ENCODE peak calls at places on chromosomes 16 and 17, in ten cellular contexts. M is A549, U is heart left ventricle, N is tibial nerve, K is AG09309, I is endodermal cell, O is upper lobe of right lung, Z is lower lobe of right lung, X is suprapubic skin, F is mammary epithelial cell. Q is an unnamed sample.

GRCh38 chr17:46876353-46876887 is 25.0 kb downstream of the WNT9B start:
- DNase-seq in X (no peak), U (no peak), M (no peak), F (peak; percentile 48), N (no peak), I (peak; percentile 91), K (no peak), O (no peak), Z (no peak), Q (no peak)

GRCh38 chr17:61335845-61336655 is 63.6 kb upstream of the TBX2 start:
- DNase-seq in Z (no peak), I (no peak), N (no peak), X (no peak), O (no peak), M (no peak), F (no peak), K (no peak), U (no peak), Q (no peak)

GRCh38 chr16:60261425-60261824 is 1527.3 kb upstream of the GOT2 start:
- DNase-seq in I (peak; percentile 65), X (no peak), F (no peak), N (no peak), U (no peak), Z (no peak), O (no peak), K (no peak), M (no peak), Q (no peak)

GRCh38 chr16:84430860-84431259 is 62.5 kb downstream of the ATP2C2 start:
- DNase-seq in O (no peak), Z (no peak), N (no peak), K (no peak), X (no peak), U (no peak), I (no peak), M (no peak), F (no peak), Q (no peak)

GRCh38 chr16:85202051-85202601 is 89.9 kb upstream of the CIBAR2 start:
- DNase-seq in U (no peak), I (peak; percentile 68), N (no peak), F (no peak), K (no peak), M (no peak), O (no peak), Z (no peak), X (no peak), Q (no peak)

GRCh38 chr17:46028969-46029565 is 30.0 kb downstream of the STH start:
- DNase-seq in U (no peak), K (no peak), F (no peak), I (no peak), N (no peak), X (no peak), M (no peak), Z (no peak), O (no peak), Q (no peak)

GRCh38 chr17:41620583-41621434 is 3.6 kb downstream of the KRT17 start:
- DNase-seq in O (peak; percentile 48), X (peak; percentile 56), Z (no peak), F (peak; percentile 86), U (no peak), K (no peak), N (no peak), I (peak; percentile 62), M (no peak), Q (no peak)

GRCh38 chr17:80036715-80037477 is 454 bp downstream of the CCDC40 start:
- DNase-seq in U (peak; percentile 47), F (peak; percentile 5), Z (peak; percentile 64), N (no peak), M (peak; percentile 63), K (no peak), O (peak; percentile 71), X (peak; percentile 80), I (peak; percentile 91), Q (no peak)

GRCh38 chr16:19393226-19394074 is 24.2 kb upstream of the TMC5 start:
- DNase-seq in X (no peak), K (peak; percentile 2), O (no peak), Z (no peak), F (peak; percentile 83), N (no peak), M (no peak), I (no peak), U (no peak), Q (no peak)

GRCh38 chr16:86585821-86586611 is 7.7 kb downstream of the FOXL1 start:
- DNase-seq in I (no peak), F (peak; percentile 65), K (no peak), M (no peak), N (no peak), Z (no peak), U (no peak), O (no peak), X (no peak), Q (peak; percentile 84)

GRCh38 chr16:87806246-87806607 is 40.4 kb upstream of the KLHDC4 start:
- DNase-seq in N (no peak), O (no peak), I (no peak), K (no peak), Z (no peak), M (no peak), F (peak; percentile 71), U (no peak), X (no peak), Q (no peak)

DNA sequence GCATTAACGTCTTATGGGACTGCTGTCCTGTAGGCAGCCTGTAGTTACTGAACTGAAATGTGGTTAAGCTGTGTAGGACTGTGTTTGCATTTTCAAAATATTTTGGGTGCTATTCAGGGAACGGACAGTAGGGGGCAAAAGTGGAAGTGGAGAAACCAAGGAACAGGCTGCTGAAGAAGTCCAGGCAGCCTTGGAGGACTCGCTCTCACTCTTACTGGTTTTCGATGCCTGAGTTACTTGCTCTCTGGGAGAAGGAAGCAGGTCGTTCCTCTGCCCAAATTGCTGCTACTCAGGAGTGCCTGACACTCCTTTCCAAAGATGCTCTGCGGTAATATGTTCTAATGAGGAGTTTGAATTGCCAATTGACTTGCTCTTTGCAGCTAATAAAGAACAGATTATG is 64.5 kb upstream of the RBFOX1 start:
- DNase-seq in O (no peak), F (peak; percentile 4), X (no peak), Z (no peak), K (no peak), M (peak; percentile 3), I (peak; percentile 85), N (peak; percentile 37), U (no peak), Q (no peak)
- TF ChIP-seq CTCF in O (peak; percentile 53), F (peak; percentile 38), X (peak; percentile 7), Z (peak; percentile 57), K (peak; percentile 25), M (no peak), I (peak; percentile 89), N (peak; percentile 31), U (peak; percentile 56), Q (no peak)

GRCh38 chr16:57265850-57266530 is 18.5 kb downstream of the PLLP start:
- DNase-seq in X (no peak), Z (peak; percentile 89), O (peak; percentile 93), K (no peak), N (peak; percentile 24), M (no peak), I (no peak), F (peak; percentile 58), U (peak; percentile 87), Q (no peak)
- H3K4me3 ChIP-seq in X (no peak overlapping the region), Z (peak overlapping the region; percentile 18), O (peak overlapping the region; percentile 16), K (no peak overlapping the region), N (peak overlapping the region; percentile 29), M (no peak overlapping the region), I (no peak overlapping the region), F (no peak overlapping the region), U (no peak overlapping the region), Q (no peak overlapping the region)

DNA sequence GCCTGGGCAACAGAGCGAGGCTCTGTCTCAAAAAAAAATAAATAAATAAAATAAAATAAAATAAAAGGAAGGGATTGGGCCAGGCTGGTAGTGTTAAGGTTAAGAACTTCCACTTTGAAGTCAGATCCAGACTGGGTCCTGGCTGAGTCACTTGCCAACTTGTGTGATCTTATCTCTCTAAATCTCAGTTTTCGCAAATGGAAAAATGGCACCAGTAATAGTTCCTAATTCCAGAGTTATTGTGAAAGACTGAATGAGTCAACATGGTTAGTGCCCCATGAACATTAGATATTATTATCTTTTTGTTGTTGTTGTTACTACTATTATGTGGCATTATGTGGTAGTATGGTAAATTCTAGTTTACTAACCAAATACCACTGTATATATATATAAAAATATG is 188.0 kb upstream of the AXIN2 start:
- DNase-seq in F (peak; percentile 84), O (no peak), Z (no peak), N (no peak), X (no peak), K (no peak), M (no peak), U (no peak), I (no peak), Q (no peak)
- TF ChIP-seq CTCF in F (no peak), O (no peak), Z (no peak), N (no peak), X (no peak), K (no peak), M (no peak), U (no peak), I (no peak), Q (no peak)

GRCh38 chr17:21505819-21506815 is 130.0 kb downstream of the KCNJ12 start:
- DNase-seq in U (no peak), N (no peak), X (no peak), K (no peak), Z (no peak), I (peak; percentile 45), F (no peak), O (no peak), M (no peak), Q (no peak)

GRCh38 chr17:21511368-21512195 is 135.4 kb downstream of the KCNJ12 start:
- DNase-seq in O (peak; percentile 93), K (peak; percentile 11), Z (peak; percentile 90), I (peak; percentile 98), U (peak; percentile 84), F (peak; percentile 66), N (peak; percentile 67), M (peak; percentile 84), X (peak; percentile 84), Q (no peak)

GRCh38 chr17:21513012-21513570 is 136.9 kb downstream of the KCNJ12 start:
- DNase-seq in O (peak; percentile 85), I (peak; percentile 94), K (peak; percentile 10), F (peak; percentile 20), U (peak; percentile 79), Z (peak; percentile 84), M (peak; percentile 97), X (peak; percentile 85), N (peak; percentile 70), Q (no peak)

GRCh38 chr17:21512307-21513011 is 136.3 kb downstream of the KCNJ12 start:
- DNase-seq in F (no peak), M (peak; percentile 21), O (no peak), N (no peak), K (no peak), U (no peak), X (no peak), Z (no peak), I (no peak), Q (no peak)

DNA sequence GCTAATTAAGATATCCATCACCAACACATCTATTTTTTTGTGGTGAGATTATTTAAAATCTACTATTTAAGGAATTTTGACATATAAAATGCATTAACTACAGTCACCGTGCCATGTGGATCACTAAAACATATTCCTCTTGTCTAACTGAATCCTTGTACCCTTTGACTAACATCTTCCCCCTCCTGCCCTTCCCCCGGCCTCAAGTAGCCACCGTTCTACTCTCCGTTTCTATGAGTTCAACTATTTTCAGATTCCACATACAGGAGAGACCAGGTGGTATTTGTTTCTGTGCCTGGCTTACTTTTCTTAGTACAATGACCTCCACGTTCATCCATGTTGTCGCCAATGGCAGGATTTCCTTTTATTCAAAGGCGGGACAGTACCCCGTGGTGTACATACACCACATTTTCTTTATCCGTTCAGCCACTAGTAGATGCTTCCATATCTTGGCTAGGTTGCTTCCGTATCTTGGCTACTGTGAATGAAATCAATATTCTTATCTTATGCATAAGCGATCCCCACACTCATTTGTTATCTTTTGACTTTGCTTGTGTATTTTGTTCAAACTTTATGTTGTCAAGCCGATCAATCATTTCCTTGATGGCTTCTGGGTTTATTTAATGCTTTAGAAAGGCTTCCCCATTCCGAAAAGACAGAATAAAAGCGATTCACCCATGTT is 134.7 kb downstream of the KCNJ12 start:
- DNase-seq in N (no peak), Z (no peak), U (no peak), M (no peak), X (no peak), F (no peak), I (peak; percentile 49), O (no peak), K (no peak), Q (no peak)
- H3K4me3 ChIP-seq in N (peak overlapping the region; percentile 61), Z (peak overlapping the region; percentile 59), U (peak overlapping the region; percentile 82), M (peak overlapping the region; percentile 43), X (peak overlapping the region; percentile 50), F (peak overlapping the region; percentile 45), I (peak overlapping the region; percentile 79), O (peak overlapping the region; percentile 57), K (peak overlapping the region; percentile 44), Q (peak overlapping the region; percentile 58)